ENCODE peak calls at places on chromosomes 5 and 9, in eight cellular contexts. V is activated T-cell treated with anti-CD3 and anti-CD28 coated beads for 1 hour; D is activated T-helper 1 cell treated with anti-CD3 and anti-CD28 coated beads, Interleukin-12 subunit alpha, Interleukin-12 subunit beta, Interleukin-2, Interleukin-4 antibody, amounts not matched to agents 30 ng/mL and 10 ng/mL and 1 ng/mL, durations not matched to agents 14 hours and 24 hours and 36 hours; H is NCI-H1436; K is foreskin keratinocyte; A is mucosa of gallbladder; Y is coronary artery; O is fibroblast of pulmonary artery. E is an unnamed sample.
A peak's percentile ranks its signal among the peaks of the same experiment; 100 is the strongest.

GRCh38 chr9:128685636-128686489 is 3.2 kb upstream of the SET start:
- DNase-seq in V (peak; percentile 30), D (peak; percentile 46), H (no peak), K (no peak), A (no peak), Y (no peak), O (no peak), E (no peak)

GRCh38 chr5:88879724-88880123 is 3.3 kb downstream of the MEF2C start:
- DNase-seq in V (no peak), D (no peak), H (no peak), K (no peak), A (no peak), Y (no peak), O (no peak), E (no peak)

GRCh38 chr5:137374110-137374853 is 124.8 kb downstream of the SPOCK1 start:
- DNase-seq in V (no peak), D (no peak), H (peak; percentile 85), K (no peak), A (no peak), Y (no peak), O (no peak), E (no peak)

GRCh38 chr5:124922255-124922975 is 176.0 kb upstream of the ZNF608 start:
- DNase-seq in V (no peak), D (no peak), H (no peak), K (no peak), A (no peak), Y (no peak), O (no peak), E (no peak)

GRCh38 chr9:134644715-134645606 is 3.4 kb downstream of the COL5A1 start:
- DNase-seq in V (no peak), D (no peak), H (no peak), K (peak; percentile 96), A (peak; percentile 69), Y (peak; percentile 93), O (peak; percentile 99), E (peak; percentile 80)

GRCh38 chr5:125050926-125051325 is 304.5 kb upstream of the ZNF608 start:
- DNase-seq in V (no peak), D (no peak), H (no peak), K (no peak), A (no peak), Y (no peak), O (no peak), E (no peak)

GRCh38 chr5:157471709-157472108 is 11.7 kb downstream of the NIPAL4 start:
- DNase-seq in V (no peak), D (no peak), H (peak; percentile 15), K (no peak), A (no peak), Y (no peak), O (peak; percentile 46), E (no peak)

GRCh38 chr9:107530682-107531081 is 41.1 kb upstream of the KLF4 start:
- DNase-seq in V (no peak), D (no peak), H (no peak), K (no peak), A (no peak), Y (no peak), O (no peak), E (no peak)

GRCh38 chr9:136974834-136975535 is 2.3 kb upstream of the PTGDS start:
- DNase-seq in V (no peak), D (no peak), H (no peak), K (no peak), A (no peak), Y (no peak), O (no peak), E (no peak)

GRCh38 chr9:135074354-135075233 is 12.9 kb upstream of the OLFM1 start:
- DNase-seq in V (no peak), D (no peak), H (no peak), K (no peak), A (no peak), Y (peak; percentile 38), O (no peak), E (no peak)

GRCh38 chr5:84239509-84239908 is 145.2 kb downstream of the EDIL3 start:
- DNase-seq in V (no peak), D (no peak), H (no peak), K (peak; percentile 56), A (no peak), Y (no peak), O (peak; percentile 71), E (no peak)

E was measured in brain pericyte.